ENCODE peak calls at places on chromosomes 6 and 20, in nine cellular contexts. J is OCI-LY7, D is lower lobe of right lung, T is body of pancreas, G is PC-3, F is HAP-1, B is psoas muscle, A is neuronal stem cell, M is Panc1. P is an unnamed sample.

GRCh38 chr20:1427457-1428054 is 34.7 kb upstream of the FKBP1A start:
- DNase-seq in F (no peak), A (peak; percentile 43), M (no peak), D (no peak), G (peak; percentile 30), T (no peak), J (no peak), B (no peak), P (no peak)

GRCh38 chr6:145887969-145888368 is 73.4 kb upstream of the FBXO30 start:
- DNase-seq in A (no peak), D (no peak), F (peak; percentile 15), M (no peak), J (peak; percentile 64), T (no peak), G (peak; percentile 26), B (no peak), P (no peak)

GRCh38 chr6:144555078-144555477 is 269.9 kb downstream of the UTRN start:
- DNase-seq in T (no peak), M (no peak), G (no peak), B (no peak), A (no peak), D (no peak), J (no peak), F (no peak), P (no peak)

GRCh38 chr6:24775520-24776058 is 852 bp downstream of the GMNN start:
- DNase-seq in A (no peak), G (peak; percentile 41), B (no peak), T (no peak), J (peak; percentile 37), F (no peak), M (no peak), D (no peak), P (peak; percentile 19)

GRCh38 chr20:47489448-47489872 is 12.2 kb upstream of the NCOA3 start:
- DNase-seq in A (no peak), M (no peak), D (peak; percentile 60), G (no peak), J (peak; percentile 81), T (no peak), F (no peak), B (no peak), P (peak; percentile 53)

GRCh38 chr6:26183237-26183580 is 96.0 kb downstream of the HFE start:
- DNase-seq in F (no peak), M (peak; percentile 47), G (no peak), D (no peak), A (no peak), T (no peak), B (no peak), J (no peak), P (no peak)

GRCh38 chr6:126112171-126112632 is 125.9 kb downstream of the TRMT11 start:
- DNase-seq in B (no peak), G (peak; percentile 83), D (no peak), J (no peak), M (peak; percentile 13), A (no peak), T (no peak), F (no peak), P (no peak)

GRCh38 chr20:5001174-5002076 is at the start of gene SLC23A2:
- DNase-seq in B (peak; percentile 46), G (peak; percentile 43), D (peak; percentile 62), T (peak; percentile 41), M (no peak), J (peak; percentile 66), A (no peak), F (peak; percentile 56), P (peak; percentile 51)

GRCh38 chr6:142359271-142359960 is 57.6 kb downstream of the ADGRG6 start:
- DNase-seq in M (no peak), T (no peak), G (no peak), J (no peak), B (no peak), F (no peak), A (no peak), D (no peak), P (no peak)

GRCh38 chr6:57108691-57109090 is 18.7 kb downstream of the ZNF451 start:
- DNase-seq in J (peak; percentile 70), B (no peak), G (no peak), T (no peak), A (no peak), F (no peak), M (no peak), D (no peak), P (no peak)

GRCh38 chr6:134822920-134823430 is 126.9 kb downstream of the ALDH8A1 start:
- DNase-seq in D (peak; percentile 54), M (peak; percentile 85), B (no peak), G (peak; percentile 88), F (peak; percentile 84), J (peak; percentile 65), A (peak; percentile 81), T (peak; percentile 52), P (peak; percentile 79)

GRCh38 chr6:164243012-164243610 is 828.6 kb downstream of the QKI start:
- DNase-seq in T (no peak), D (no peak), A (no peak), M (no peak), J (no peak), B (no peak), F (no peak), G (no peak), P (no peak)

GRCh38 chr6:84976516-84977420 is 212.4 kb upstream of the TBX18 start:
- DNase-seq in F (no peak), T (no peak), B (no peak), D (no peak), M (no peak), J (no peak), G (no peak), A (no peak), P (no peak)

GRCh38 chr6:44133003-44133931 is 5.9 kb downstream of the TMEM63B start:
- DNase-seq in M (no peak), T (no peak), J (no peak), G (peak; percentile 60), A (peak; percentile 37), F (peak; percentile 73), D (peak; percentile 77), B (peak; percentile 44), P (no peak)

GRCh38 chr6:98980814-98981213 is 33.1 kb upstream of the FBXL4 start:
- DNase-seq in J (peak; percentile 1), G (no peak), F (no peak), T (no peak), D (no peak), B (no peak), M (no peak), A (no peak), P (no peak)

GRCh38 chr6:135182993-135183531 is 2.0 kb downstream of the MYB start:
- DNase-seq in F (peak; percentile 63), B (no peak), T (peak; percentile 17), G (peak; percentile 39), J (peak; percentile 89), A (peak; percentile 12), M (no peak), D (peak; percentile 70), P (peak; percentile 95)

GRCh38 chr20:25294459-25295385 is 46.8 kb downstream of the PYGB start:
- DNase-seq in B (peak; percentile 51), T (no peak), J (peak; percentile 77), A (peak; percentile 33), M (no peak), F (peak; percentile 86), G (peak; percentile 49), D (no peak), P (peak; percentile 88)

GRCh38 chr20:56247954-56248782 is at the start of gene MC3R:
- DNase-seq in M (peak; percentile 30), D (peak; percentile 52), J (peak; percentile 40), G (peak; percentile 79), A (peak; percentile 38), T (peak; percentile 66), B (no peak), F (peak; percentile 65), P (peak; percentile 67)

DNA sequence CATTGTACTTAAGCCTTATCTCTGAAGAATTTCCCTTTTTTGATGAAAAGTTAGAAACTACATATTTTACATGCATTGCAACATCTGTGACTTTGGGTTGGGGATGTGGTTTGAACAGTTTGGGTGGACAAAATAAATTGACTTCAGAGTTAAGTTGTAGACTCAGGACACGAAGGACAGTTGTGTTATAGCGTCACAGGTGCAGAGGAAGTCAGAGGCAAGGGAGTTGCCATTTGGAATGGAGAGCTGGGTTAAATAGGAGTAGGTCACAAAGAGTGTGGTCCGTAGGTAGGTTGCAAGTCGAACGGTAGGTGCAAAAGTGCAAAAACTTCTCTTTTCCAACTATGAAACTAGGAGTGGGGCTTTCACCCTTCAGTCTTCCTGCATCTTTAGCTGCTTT is 46.0 kb downstream of the ZFAND3 start:
- DNase-seq in J (no peak), T (no peak), M (no peak), F (no peak), G (no peak), B (no peak), D (no peak), A (no peak), P (no peak)
- H3K4me1 ChIP-seq in J (no peaks in the 10 kb centered on the region), T (peaks cover 16% of the 10 kb centered on the region), M (peaks cover 33% of the 10 kb centered on the region), F (peaks cover 3% of the 10 kb centered on the region), G (peaks cover 38% of the 10 kb centered on the region), B (peaks cover 49% of the 10 kb centered on the region), D (peaks cover 38% of the 10 kb centered on the region), A (no peaks in the 10 kb centered on the region), P (no peaks in the 10 kb centered on the region)

DNA sequence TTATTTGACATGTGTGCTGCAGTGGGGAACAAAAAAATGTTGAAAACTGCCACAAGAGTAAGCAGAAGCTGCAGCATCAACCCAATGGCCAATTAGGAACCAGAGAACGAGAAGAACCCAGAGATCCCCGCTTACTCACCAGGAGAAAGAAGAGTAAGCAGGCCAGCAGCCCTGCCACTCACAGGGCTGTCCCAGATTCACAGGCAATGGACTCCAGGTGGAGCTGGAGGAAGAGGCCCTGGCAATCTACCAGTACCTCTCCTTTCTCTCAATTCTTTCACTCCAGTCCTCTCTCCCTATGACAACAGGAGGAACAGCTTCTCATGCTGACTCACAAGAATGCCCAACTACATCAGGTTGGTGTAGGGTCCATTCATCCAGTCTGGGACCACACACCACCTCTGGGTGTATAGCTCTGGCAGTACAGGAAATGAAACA is 19.3 kb downstream of the KIF13A start:
- DNase-seq in D (no peak), M (no peak), F (no peak), T (no peak), B (peak; percentile 32), G (peak; percentile 69), A (no peak), J (no peak), P (no peak)
- H3K4me1 ChIP-seq in D (peaks cover 49% of the 10 kb centered on the region), M (peaks cover 14% of the 10 kb centered on the region), F (peaks cover 28% of the 10 kb centered on the region), T (peaks cover 10% of the 10 kb centered on the region), B (peaks cover 81% of the 10 kb centered on the region), G (peaks cover 33% of the 10 kb centered on the region), A (peaks cover 8% of the 10 kb centered on the region), J (no peaks in the 10 kb centered on the region), P (no peaks in the 10 kb centered on the region)

GRCh38 chr6:158796353-158796752 is 22.8 kb downstream of the EZR start:
- DNase-seq in G (no peak), B (no peak), J (no peak), F (no peak), A (no peak), T (no peak), M (no peak), D (no peak), P (no peak)
- H3K4me1 ChIP-seq in G (peaks cover 26% of the 10 kb centered on the region), B (peaks cover 16% of the 10 kb centered on the region), J (peaks cover 99% of the 10 kb centered on the region), F (peaks cover 16% of the 10 kb centered on the region), A (peaks cover 21% of the 10 kb centered on the region), T (peaks cover 91% of the 10 kb centered on the region), M (peaks cover 53% of the 10 kb centered on the region), D (peaks cover 94% of the 10 kb centered on the region), P (peaks cover 6% of the 10 kb centered on the region)

DNA sequence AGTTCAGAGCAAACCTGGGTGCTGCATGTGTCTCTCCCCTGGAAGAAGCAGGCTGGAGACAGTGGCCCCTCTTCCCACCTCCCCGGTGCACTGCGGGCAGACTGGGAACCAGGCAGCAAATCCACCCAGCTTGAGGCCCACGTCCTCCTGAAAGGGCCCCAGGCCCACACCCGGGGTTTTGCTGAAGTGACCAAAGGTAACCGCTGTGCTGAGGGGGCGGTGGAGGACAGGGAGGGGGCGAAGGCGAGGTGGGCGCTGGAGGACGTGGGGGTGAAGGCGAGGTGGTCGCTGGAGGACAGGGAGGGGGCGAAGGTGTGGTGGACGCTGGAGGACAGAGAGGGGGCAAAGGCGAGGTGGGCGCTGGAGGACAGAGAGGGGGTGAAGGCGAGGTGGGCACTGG is 1.8 kb upstream of the BIRC7 start:
- DNase-seq in J (no peak), M (no peak), B (no peak), A (no peak), T (no peak), G (no peak), D (no peak), F (no peak), P (no peak)
- H3K4me1 ChIP-seq in J (no peaks in the 10 kb centered on the region), M (peaks cover 77% of the 10 kb centered on the region), B (no peaks in the 10 kb centered on the region), A (peaks cover 53% of the 10 kb centered on the region), T (peaks cover 8% of the 10 kb centered on the region), G (peaks cover 32% of the 10 kb centered on the region), D (no peaks in the 10 kb centered on the region), F (no peaks in the 10 kb centered on the region), P (no peaks in the 10 kb centered on the region)

P was measured in MM.1S.